ENCODE peak calls at places on chromosome 1, in ten cellular contexts. P is activated naive CD8-positive, alpha-beta T cell treated with anti-CD3 and anti-CD28 coated beads for 36 hours; H is epithelial cell of esophagus; O is stimulated activated CD8-positive, alpha-beta memory T cell treated with anti-CD3 and anti-CD28 coated beads, Interleukin-4, amount 100 ng/mL, for 24 hours; J is anterior cingulate cortex; Z is AG04450; G is right atrium auricular region; F is breast epithelium; V is fibroblast of the conjunctiva; M is activated CD8-positive, alpha-beta memory T cell treated with anti-CD3 and anti-CD28 coated beads for 24 hours. Y is an unnamed sample.
A peak's percentile ranks its signal among the peaks of the same experiment; 100 is the strongest.

GRCh38 chr1:85464497-85465098 is 361 bp downstream of the DDAH1 start:
- DNase-seq in H (peak; percentile 41), F (peak; percentile 30), P (peak; percentile 32), V (peak; percentile 37), G (peak; percentile 60), J (peak; percentile 69), O (peak; percentile 9), Z (no peak), M (peak; percentile 67), Y (peak; percentile 7)

GRCh38 chr1:36225298-36225899 is 1.2 kb downstream of the THRAP3 start:
- DNase-seq in F (no peak), M (no peak), J (no peak), V (no peak), O (no peak), Z (no peak), P (no peak), G (no peak), H (no peak), Y (no peak)

GRCh38 chr1:196535727-196536126 is 72.5 kb downstream of the KCNT2 start:
- DNase-seq in J (no peak), V (peak; percentile 10), F (no peak), G (no peak), O (no peak), Z (no peak), P (no peak), M (no peak), H (peak; percentile 77), Y (no peak)

GRCh38 chr1:186623547-186623946 is 56.7 kb downstream of the PTGS2 start:
- DNase-seq in M (no peak), G (no peak), J (no peak), F (no peak), Z (no peak), V (no peak), H (no peak), P (no peak), O (no peak), Y (no peak)

GRCh38 chr1:219100059-219100458 is 73.6 kb upstream of the LYPLAL1 start:
- DNase-seq in F (no peak), M (no peak), O (no peak), J (no peak), G (no peak), H (no peak), Z (no peak), V (no peak), P (no peak), Y (no peak)

GRCh38 chr1:212670301-212670700 is 29.3 kb downstream of the BATF3 start:
- DNase-seq in O (no peak), V (no peak), F (no peak), J (no peak), G (no peak), M (no peak), P (no peak), Z (no peak), H (no peak), Y (no peak)

GRCh38 chr1:15382601-15383518 is 26.8 kb upstream of the EFHD2 start:
- DNase-seq in Z (no peak), F (peak; percentile 57), O (no peak), P (no peak), G (no peak), J (no peak), M (no peak), V (no peak), H (no peak), Y (no peak)

GRCh38 chr1:53015508-53015860 is 46.5 kb upstream of the PODN start:
- DNase-seq in F (no peak), M (no peak), G (no peak), H (no peak), J (no peak), V (no peak), P (no peak), O (no peak), Z (no peak), Y (no peak)

GRCh38 chr1:31571340-31572295 is 4.7 kb upstream of the TINAGL1 start:
- DNase-seq in V (no peak), P (no peak), M (peak; percentile 30), G (peak; percentile 52), O (no peak), H (no peak), Z (no peak), F (peak; percentile 7), J (no peak), Y (no peak)

GRCh38 chr1:161731241-161731640 is 9.9 kb downstream of the FCRLB start:
- DNase-seq in V (no peak), F (no peak), Z (no peak), O (no peak), P (no peak), H (no peak), G (no peak), M (no peak), J (no peak), Y (no peak)

GRCh38 chr1:159000627-159001026 is 9.1 kb upstream of the IFI16 start:
- DNase-seq in O (no peak), P (no peak), G (peak; percentile 94), J (peak; percentile 26), V (peak; percentile 90), F (peak; percentile 90), Z (peak; percentile 85), M (no peak), H (peak; percentile 93), Y (peak; percentile 77)

GRCh38 chr1:2530501-2531361 is 668 bp upstream of the HES5 start:
- DNase-seq in V (no peak), F (peak; percentile 59), H (peak; percentile 62), J (peak; percentile 64), Z (no peak), G (no peak), M (peak; percentile 60), P (no peak), O (no peak), Y (no peak)

GRCh38 chr1:219926363-219926998 is 1.9 kb downstream of the SLC30A10 start:
- DNase-seq in V (no peak), M (no peak), H (peak; percentile 69), O (no peak), P (no peak), Z (no peak), G (no peak), F (no peak), J (no peak), Y (no peak)

GRCh38 chr1:25090707-25091422 is 141.4 kb downstream of the SYF2 start:
- DNase-seq in V (no peak), O (no peak), Z (no peak), P (no peak), M (no peak), H (no peak), G (no peak), J (no peak), F (no peak), Y (no peak)

GRCh38 chr1:53049574-53049967 is 12.4 kb upstream of the PODN start:
- DNase-seq in H (no peak), Z (no peak), M (no peak), V (no peak), P (no peak), J (no peak), F (no peak), G (no peak), O (no peak), Y (no peak)

GRCh38 chr1:216528816-216529215 is 105.6 kb upstream of the USH2A start:
- DNase-seq in M (no peak), G (no peak), O (no peak), J (no peak), Z (no peak), H (peak; percentile 58), P (no peak), V (no peak), F (no peak), Y (no peak)

GRCh38 chr1:40042337-40042736 is 1.8 kb downstream of the CAP1 start:
- DNase-seq in J (no peak), O (no peak), G (no peak), P (no peak), M (peak; percentile 49), Z (no peak), V (no peak), H (peak; percentile 33), F (no peak), Y (no peak)

GRCh38 chr1:221478050-221478949 is 263.6 kb downstream of the DUSP10 start:
- DNase-seq in P (peak; percentile 41), O (peak; percentile 20), H (peak; percentile 89), Z (peak; percentile 66), V (peak; percentile 83), M (peak; percentile 68), G (peak; percentile 65), J (peak; percentile 15), F (no peak), Y (peak; percentile 67)

GRCh38 chr1:99566290-99567021 is 79.5 kb upstream of the PALMD start:
- DNase-seq in P (no peak), M (no peak), F (no peak), H (no peak), J (no peak), O (no peak), Z (no peak), V (no peak), G (no peak), Y (no peak)

GRCh38 chr1:75575837-75576236 is 35.1 kb downstream of the SLC44A5 start:
- DNase-seq in Z (no peak), F (no peak), G (no peak), M (no peak), H (no peak), P (no peak), J (no peak), V (no peak), O (no peak), Y (no peak)

Y was measured in putamen.